ENCODE peak calls at places on chromosome 11, in four cellular contexts. T is HepG2, S is GM12892, C is GM12878. F is an unnamed sample.

GRCh38 chr11:102293873-102294601 is 23.2 kb upstream of the BIRC3 start:
- DNase-seq in C (no peak), S (no peak), T (peak; percentile 54), F (no peak)

GRCh38 chr11:59259867-59260475 is 47.2 kb upstream of the MPEG1 start:
- DNase-seq in C (no peak), S (no peak), T (no peak), F (no peak)

GRCh38 chr11:65078151-65078550 is 5.7 kb downstream of the CDCA5 start:
- DNase-seq in C (no peak), T (peak; percentile 49), S (peak; percentile 71), F (peak; percentile 64)

GRCh38 chr11:86063536-86063935 is 5.3 kb downstream of the PICALM start:
- DNase-seq in C (no peak), S (no peak), T (no peak), F (no peak)

GRCh38 chr11:69361048-69361447 is 67.1 kb downstream of the MYEOV start:
- DNase-seq in C (no peak), S (no peak), T (no peak), F (no peak)

GRCh38 chr11:71425851-71426250 is 22.3 kb downstream of the DHCR7 start:
- DNase-seq in T (no peak), S (no peak), C (no peak), F (no peak)

GRCh38 chr11:122045181-122045586 is 70.8 kb downstream of the BLID start:
- DNase-seq in T (no peak), C (no peak), S (no peak), F (no peak)

GRCh38 chr11:117220999-117221774 is 10.7 kb downstream of the PCSK7 start:
- DNase-seq in C (no peak), S (no peak), T (no peak), F (no peak)

GRCh38 chr11:57116654-57117053 is 65.1 kb upstream of the LRRC55 start:
- DNase-seq in T (peak; percentile 25), C (no peak), S (no peak), F (no peak)

GRCh38 chr11:46452918-46453517 is 61.4 kb upstream of the CHRM4 start:
- DNase-seq in C (no peak), T (peak; percentile 63), S (no peak), F (no peak)

GRCh38 chr11:88231894-88232482 is 56.7 kb upstream of the RAB38 start:
- DNase-seq in C (no peak), T (peak; percentile 13), S (no peak), F (peak; percentile 4)

GRCh38 chr11:128520206-128520885 is 67.0 kb downstream of the ETS1 start:
- DNase-seq in T (no peak), C (no peak), S (no peak), F (no peak)

GRCh38 chr11:64703048-64703447 is 19.9 kb downstream of the NRXN2 start:
- DNase-seq in C (no peak), S (no peak), T (no peak), F (no peak)

GRCh38 chr11:117426297-117426685 is 98.6 kb downstream of the CEP164 start:
- DNase-seq in C (no peak), T (peak; percentile 38), S (peak; percentile 70), F (peak; percentile 82)

GRCh38 chr11:22337571-22338464 is at the start of gene SLC17A6:
- DNase-seq in C (no peak), T (peak; percentile 21), S (no peak), F (no peak)

GRCh38 chr11:70270877-70271634 is 566 bp downstream of the PPFIA1 start:
- DNase-seq in T (peak; percentile 37), S (peak; percentile 41), C (no peak), F (peak; percentile 42)

GRCh38 chr11:91850533-91851305 is 373.9 kb upstream of the FAT3 start:
- DNase-seq in T (no peak), C (no peak), S (no peak), F (no peak)

GRCh38 chr11:47158242-47158641 is 18.4 kb downstream of the ARFGAP2 start:
- DNase-seq in T (no peak), C (no peak), S (no peak), F (no peak)

GRCh38 chr11:11998091-11998781 is 10.2 kb downstream of the DKK3 start:
- DNase-seq in C (peak; percentile 21), S (no peak), T (no peak), F (no peak)

GRCh38 chr11:1876361-1877063 is 15.2 kb downstream of the PRR33 start:
- DNase-seq in C (no peak), S (peak; percentile 56), T (peak; percentile 27), F (peak; percentile 63)

GRCh38 chr11:102120437-102120935 is 10.2 kb downstream of the YAP1 start:
- DNase-seq in T (no peak), S (no peak), C (no peak), F (no peak)

GRCh38 chr11:11117730-11118129 is 235.3 kb downstream of the CSNK2A3 start:
- DNase-seq in S (no peak), C (no peak), T (no peak), F (no peak)

GRCh38 chr11:93686812-93687211 is 25.3 kb downstream of the CEP295 start:
- DNase-seq in C (no peak), T (no peak), S (no peak), F (no peak)

DNA sequence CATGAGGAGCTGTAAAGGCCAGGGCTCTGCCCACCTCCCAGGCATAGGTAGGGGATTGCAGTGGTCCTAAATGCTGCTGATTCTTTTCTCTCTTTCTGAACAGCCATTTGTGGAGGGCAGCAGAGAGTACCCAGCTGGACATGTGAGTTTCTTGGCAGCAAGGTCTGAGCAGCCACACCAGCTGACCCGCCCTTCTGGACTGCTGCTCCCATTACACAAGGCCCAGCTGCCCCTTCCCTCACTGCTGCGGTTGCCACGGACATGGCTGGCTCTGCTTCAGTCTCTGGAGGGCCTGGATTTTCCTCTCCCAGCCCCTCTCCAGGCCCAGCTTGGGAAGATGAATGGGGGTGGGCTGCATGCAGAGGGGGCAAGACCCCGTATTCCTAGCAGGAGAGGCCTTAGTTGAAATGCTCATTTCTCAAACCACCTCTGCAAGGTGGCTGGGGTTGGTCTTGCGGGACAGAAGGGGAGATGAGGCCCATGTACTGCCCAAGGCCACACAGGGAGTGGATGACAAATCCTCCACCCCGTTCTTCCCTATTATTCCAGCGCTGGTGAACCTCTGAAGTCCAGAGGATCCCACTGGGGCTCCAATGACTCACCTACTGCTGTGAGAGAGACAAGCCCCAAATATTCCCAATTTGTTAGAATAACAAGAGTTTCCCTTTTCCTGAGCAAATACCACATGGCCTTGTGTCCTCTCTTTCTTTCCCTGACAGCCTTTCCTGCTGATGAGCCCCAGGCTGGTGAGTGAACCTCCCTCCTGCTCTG is 4.7 kb downstream of the LGALS12 start:
- DNase-seq in S (no peak), T (no peak), C (no peak), F (no peak)
- TF ChIP-seq POLR2A in S (no peak), T (no peak), C (no peak), F (no peak)

GRCh38 chr11:120486138-120486537 is 25.4 kb upstream of the GRIK4 start:
- DNase-seq in C (no peak), S (no peak), T (no peak), F (no peak)

DNA sequence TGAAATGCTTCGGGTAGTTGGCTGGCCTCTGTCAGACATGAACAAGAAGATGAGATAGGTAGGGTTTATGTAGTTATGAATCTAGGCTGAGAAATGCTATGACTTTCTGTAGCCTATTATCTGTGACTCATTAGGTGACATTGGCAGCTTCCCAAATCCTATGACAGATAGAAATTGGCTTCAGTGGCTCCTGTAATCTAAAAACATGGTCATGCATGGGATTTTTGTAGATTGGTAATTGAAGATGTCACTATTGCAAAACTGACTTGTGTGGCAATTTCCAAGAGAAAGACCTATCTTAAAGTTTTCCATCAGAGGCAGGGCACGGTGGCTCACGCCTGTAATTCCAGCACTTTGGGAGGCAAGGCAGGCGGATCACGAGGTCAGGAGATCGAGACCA is 29.4 kb upstream of the GRIK4 start:
- DNase-seq in T (peak; percentile 12), S (no peak), C (no peak), F (no peak)
- TF ChIP-seq TAF1 in T (no peak), S (no peak), C (no peak), F (no peak)

DNA sequence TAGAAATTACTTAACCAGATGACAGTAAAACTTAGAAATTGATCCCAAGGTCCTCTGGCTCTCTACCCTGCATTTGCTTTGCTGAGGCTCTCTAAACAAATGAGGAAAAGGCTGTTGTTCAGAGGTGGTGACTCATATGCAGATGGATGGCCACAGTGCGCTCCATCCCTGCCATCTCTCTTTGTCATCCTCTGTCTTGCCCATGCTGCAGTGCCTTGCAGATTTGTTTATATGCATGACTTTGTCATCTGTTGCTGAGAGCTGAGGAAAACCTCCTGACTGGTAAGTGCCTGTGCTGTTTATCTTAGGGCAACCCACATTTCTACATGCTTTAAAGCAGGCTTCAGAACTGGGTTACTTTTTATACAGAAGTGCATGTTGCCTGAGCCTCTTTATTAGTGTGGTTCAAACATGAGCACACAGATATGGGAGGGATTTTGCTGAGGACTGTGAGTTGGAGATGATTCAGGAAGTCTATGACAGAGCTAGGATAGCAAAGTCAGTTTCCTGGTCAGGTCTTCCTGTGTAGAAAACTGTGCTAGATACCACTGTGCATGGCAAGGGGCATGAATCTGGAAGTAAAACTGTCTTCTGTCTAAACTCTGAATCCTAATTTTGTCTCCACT is 57.4 kb downstream of the JAM3 start:
- DNase-seq in T (no peak), S (no peak), C (no peak), F (no peak)
- TF ChIP-seq POLR2A in T (no peak), S (no peak), C (no peak), F (no peak)

GRCh38 chr11:76783901-76784813 is 1.0 kb downstream of the TSKU start:
- DNase-seq in T (peak; percentile 79), S (no peak), C (no peak), F (no peak)
- TF ChIP-seq TAF1 in T (peak; percentile 84), S (no peak), C (no peak), F (no peak)

GRCh38 chr11:9754041-9754471 is 90.2 kb downstream of the SWAP70 start:
- DNase-seq in C (no peak), T (no peak), S (no peak), F (no peak)

GRCh38 chr11:9756461-9756860 is 92.6 kb downstream of the SWAP70 start:
- DNase-seq in T (no peak), C (no peak), S (no peak), F (no peak)

GRCh38 chr11:9756878-9757277 is 93.0 kb downstream of the SWAP70 start:
- DNase-seq in C (no peak), T (no peak), S (no peak), F (no peak)

GRCh38 chr11:9757809-9758675 is 94.2 kb downstream of the SWAP70 start:
- DNase-seq in S (peak; percentile 95), T (peak; percentile 63), C (no peak), F (peak; percentile 95)

DNA sequence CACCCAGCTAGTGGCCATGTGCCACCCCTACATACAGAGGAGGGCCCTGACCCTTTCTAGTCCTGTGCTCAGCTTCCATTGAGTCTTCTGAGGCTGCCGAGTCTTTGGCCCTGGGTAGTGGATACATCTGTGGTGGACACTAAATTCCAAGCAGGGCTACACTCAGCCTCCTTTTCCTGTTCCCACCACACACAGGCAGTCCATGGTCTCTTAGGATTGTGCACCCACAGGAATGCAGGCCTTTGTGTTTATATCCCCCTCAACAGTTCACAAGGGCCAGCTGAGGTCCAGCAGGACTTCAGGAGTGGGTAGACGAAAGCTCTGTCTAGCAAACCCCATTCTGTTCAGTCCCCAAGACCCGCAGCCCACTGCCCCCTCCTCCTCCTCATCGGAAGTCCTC is 91.7 kb downstream of the SWAP70 start:
- DNase-seq in S (no peak), T (no peak), C (no peak), F (no peak)
- TF ChIP-seq POLR2A in S (peak; percentile 42), T (no peak), C (no peak), F (no peak)

GRCh38 chr11:67438121-67438902 is 830 bp upstream of the PTPRCAP start:
- DNase-seq in S (peak; percentile 93), T (no peak), C (no peak), F (peak; percentile 66)
- TF ChIP-seq TAF1 in S (peak; percentile 54), T (no peak), C (no peak), F (no peak)